ENCODE peak calls at places on chromosomes 7 and 10, in eight cellular contexts. Z is psoas muscle, Q is tibial nerve, O is H1, I is lower lobe of right lung, F is gastrocnemius medialis, X is AG09309, R is A549. U is an unnamed sample.

GRCh38 chr7:50982626-50983025 is 199.9 kb upstream of the GRB10 start:
- DNase-seq in X (no peak), Q (no peak), Z (no peak), I (no peak), F (no peak), O (no peak), R (no peak), U (no peak)

GRCh38 chr10:43044444-43045245 is 32.2 kb upstream of the RET start:
- DNase-seq in I (peak), Z (no peak), F (peak), O (peak), Q (peak), X (no peak), R (no peak), U (no peak)

GRCh38 chr7:138981332-138982203 is at the start of gene KIAA1549:
- DNase-seq in Z (peak), X (no peak), R (peak), Q (no peak), O (peak), I (peak), F (no peak), U (peak)

GRCh38 chr7:142345817-142346216 is 88.0 kb upstream of the PRSS58 start:
- DNase-seq in Q (no peak), F (no peak), O (no peak), Z (no peak), I (no peak), R (no peak), X (no peak), U (no peak)

GRCh38 chr10:84344560-84344959 is 16.2 kb downstream of the CCSER2 start:
- DNase-seq in F (no peak), R (no peak), I (no peak), O (no peak), Q (no peak), X (no peak), Z (no peak), U (no peak)

GRCh38 chr10:97174276-97174775 is 11.4 kb downstream of the SLIT1 start:
- DNase-seq in F (no peak), I (no peak), R (no peak), X (no peak), Q (no peak), O (no peak), Z (no peak), U (no peak)

GRCh38 chr7:141225916-141226618 is 152.2 kb downstream of the TMEM178B start:
- DNase-seq in F (no peak), R (no peak), Z (no peak), Q (no peak), I (no peak), O (no peak), X (no peak), U (no peak)

GRCh38 chr7:157402911-157403534 is 66.2 kb downstream of the DNAJB6 start:
- DNase-seq in R (no peak), O (no peak), X (no peak), Q (no peak), I (no peak), F (no peak), Z (no peak), U (no peak)

GRCh38 chr7:136064098-136064497 is 86.9 kb upstream of the MTPN start:
- DNase-seq in X (no peak), R (no peak), F (no peak), O (no peak), I (no peak), Z (no peak), Q (no peak), U (no peak)

GRCh38 chr7:5677538-5678294 is 103.7 kb downstream of the RNF216 start:
- DNase-seq in I (peak), O (peak), R (peak), Q (peak), F (peak), Z (peak), X (no peak), U (peak)

GRCh38 chr7:122143376-122143750 is 686 bp downstream of the AASS start:
- DNase-seq in O (no peak), Z (peak), R (no peak), Q (no peak), X (no peak), F (peak), I (no peak), U (peak)

GRCh38 chr10:76432274-76433012 is 1001.0 kb downstream of the LRMDA start:
- DNase-seq in I (no peak), R (no peak), X (no peak), F (peak), Q (no peak), O (no peak), Z (peak), U (peak)

GRCh38 chr10:74164641-74165529 is 13.9 kb downstream of the ADK start:
- DNase-seq in I (no peak), O (no peak), X (no peak), R (no peak), Q (no peak), F (no peak), Z (no peak), U (peak)

GRCh38 chr7:107816053-107816566 is 13.1 kb upstream of the SLC26A3 start:
- DNase-seq in Q (no peak), X (peak), I (no peak), R (no peak), Z (no peak), F (no peak), O (no peak), U (no peak)

GRCh38 chr7:152551304-152552036 is 115.7 kb upstream of the KMT2C start:
- DNase-seq in Q (no peak), Z (no peak), I (no peak), O (no peak), F (no peak), X (no peak), R (no peak), U (no peak)

GRCh38 chr10:788796-789748 is 99.6 kb upstream of the DIP2C start:
- DNase-seq in Q (no peak), O (peak), F (peak), R (peak), I (peak), Z (no peak), X (no peak), U (peak)
- TF ChIP-seq CTCF in Q (peak), O (peak), F (peak), R (peak), I (peak), Z (peak), X (peak), U (peak)

GRCh38 chr10:116160271-116160670 is 112.7 kb downstream of the GFRA1 start:
- DNase-seq in O (no peak), Z (no peak), F (no peak), Q (no peak), X (no peak), I (no peak), R (no peak), U (no peak)

GRCh38 chr10:116158036-116158435 is 115.0 kb downstream of the GFRA1 start:
- DNase-seq in F (no peak), Q (no peak), I (no peak), X (no peak), R (no peak), O (no peak), Z (no peak), U (no peak)

GRCh38 chr10:116155191-116155590 is 117.8 kb downstream of the GFRA1 start:
- DNase-seq in O (no peak), Q (no peak), Z (no peak), X (no peak), F (no peak), I (no peak), R (no peak), U (no peak)

GRCh38 chr10:116162851-116163250 is 110.2 kb downstream of the GFRA1 start:
- DNase-seq in R (no peak), I (no peak), X (no peak), Z (no peak), O (no peak), Q (no peak), F (no peak), U (no peak)

GRCh38 chr10:116159197-116159596 is 113.8 kb downstream of the GFRA1 start:
- DNase-seq in O (no peak), Z (no peak), X (no peak), R (no peak), F (no peak), Q (no peak), I (no peak), U (no peak)
- H3K4me3 ChIP-seq in O (no peak), Z (no peak), X (no peak), R (no peak), F (no peak), Q (no peak), I (no peak), U (no peak)

GRCh38 chr7:114952296-114952695 is 30.4 kb downstream of the MDFIC start:
- DNase-seq in R (no peak), O (no peak), X (no peak), I (no peak), F (no peak), Q (no peak), Z (no peak), U (no peak)

GRCh38 chr7:114949227-114949626 is 27.3 kb downstream of the MDFIC start:
- DNase-seq in F (no peak), I (no peak), Q (no peak), O (no peak), Z (no peak), R (no peak), X (no peak), U (peak)

GRCh38 chr7:114956702-114957101 is 34.8 kb downstream of the MDFIC start:
- DNase-seq in X (no peak), Q (no peak), F (no peak), R (no peak), I (no peak), O (no peak), Z (no peak), U (no peak)

GRCh38 chr7:114957434-114957833 is 35.5 kb downstream of the MDFIC start:
- DNase-seq in I (no peak), Q (no peak), R (no peak), O (no peak), Z (no peak), F (no peak), X (no peak), U (no peak)

DNA sequence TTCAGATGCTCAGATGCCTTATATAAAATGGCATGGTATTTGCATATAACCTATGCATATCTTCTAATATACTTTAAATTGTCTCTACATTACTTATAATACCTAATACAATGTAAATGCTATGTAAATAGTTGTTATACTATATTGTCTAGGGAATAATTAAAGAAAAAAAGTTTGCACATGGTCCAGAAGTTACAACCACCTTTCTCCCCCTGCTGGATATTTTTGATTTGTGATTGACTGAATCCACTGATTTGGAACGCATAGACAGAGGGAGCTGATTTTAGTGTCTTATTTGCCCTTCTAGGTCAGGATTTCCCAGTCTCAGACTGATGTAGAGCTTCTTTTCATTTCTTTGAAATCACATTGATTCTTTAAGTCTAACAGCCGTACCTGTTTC is 31.8 kb downstream of the MDFIC start:
- DNase-seq in R (no peak), Z (no peak), I (no peak), O (no peak), F (no peak), Q (no peak), X (no peak), U (no peak)
- TF ChIP-seq CTCF in R (no peak), Z (no peak), I (no peak), O (no peak), F (no peak), Q (no peak), X (no peak), U (no peak)

GRCh38 chr10:79079074-79079397 is 10.3 kb downstream of the ZMIZ1 start:
- DNase-seq in X (no peak), O (no peak), Q (no peak), Z (no peak), R (no peak), I (no peak), F (no peak), U (peak)

GRCh38 chr10:79082035-79082373 is 13.2 kb downstream of the ZMIZ1 start:
- DNase-seq in Z (no peak), O (no peak), X (no peak), R (no peak), Q (no peak), F (no peak), I (no peak), U (no peak)

GRCh38 chr10:79079490-79080355 is 11.0 kb downstream of the ZMIZ1 start:
- DNase-seq in Z (peak), R (peak), F (peak), X (no peak), Q (no peak), I (peak), O (no peak), U (peak)

GRCh38 chr10:79082631-79083581 is 14.1 kb downstream of the ZMIZ1 start:
- DNase-seq in O (no peak), I (no peak), Z (no peak), X (no peak), Q (no peak), F (no peak), R (no peak), U (no peak)

GRCh38 chr10:79081353-79082034 is 12.7 kb downstream of the ZMIZ1 start:
- DNase-seq in Z (peak), R (no peak), F (peak), I (no peak), O (no peak), Q (no peak), X (peak), U (peak)
- H3K4me3 ChIP-seq in Z (no peak), R (no peak), F (no peak), I (no peak), O (no peak), Q (no peak), X (no peak), U (no peak)

DNA sequence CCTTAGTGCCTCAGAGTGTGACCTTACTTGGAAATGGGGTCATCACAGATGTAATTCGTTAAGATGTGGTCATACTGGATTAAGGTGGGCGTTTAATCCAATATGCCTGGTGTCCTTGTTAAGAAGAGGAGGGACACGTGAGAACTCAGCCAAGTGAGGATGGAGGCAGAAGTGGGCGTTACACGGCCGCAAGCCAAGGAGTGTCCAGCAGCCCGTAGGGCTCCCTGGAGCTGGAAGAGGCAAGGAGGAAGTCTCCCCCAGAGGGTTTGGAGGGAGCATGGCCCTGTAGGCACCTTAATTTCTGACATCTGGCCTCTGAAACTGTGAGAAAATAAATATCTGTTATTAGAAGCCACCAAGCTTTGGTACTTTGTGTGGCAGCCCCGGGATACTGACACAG is 21.3 kb downstream of the DOCK1 start:
- DNase-seq in R (no peak), O (no peak), I (no peak), F (no peak), Q (no peak), X (no peak), Z (no peak), U (no peak)
- TF ChIP-seq CTCF in R (no peak), O (no peak), I (no peak), F (no peak), Q (no peak), X (no peak), Z (no peak), U (no peak)

GRCh38 chr10:124906551-124907001 is 35.3 kb upstream of the ZRANB1 start:
- DNase-seq in F (no peak), R (no peak), I (no peak), X (peak), Q (no peak), O (no peak), Z (peak), U (peak)

GRCh38 chr10:124912487-124912886 is 29.4 kb upstream of the ZRANB1 start:
- DNase-seq in X (no peak), Z (no peak), R (no peak), Q (no peak), I (no peak), O (no peak), F (peak), U (no peak)

GRCh38 chr10:124912052-124912435 is 29.9 kb upstream of the ZRANB1 start:
- DNase-seq in X (no peak), O (no peak), Z (no peak), R (no peak), F (no peak), Q (no peak), I (no peak), U (no peak)

GRCh38 chr10:124911124-124912051 is 30.5 kb upstream of the ZRANB1 start:
- DNase-seq in F (no peak), R (no peak), I (no peak), Z (no peak), O (no peak), Q (no peak), X (peak), U (peak)

GRCh38 chr10:124909563-124909962 is 32.4 kb upstream of the ZRANB1 start:
- DNase-seq in O (no peak), R (no peak), I (no peak), Z (no peak), Q (no peak), X (no peak), F (no peak), U (no peak)
- H3K4me3 ChIP-seq in O (no peak), R (no peak), I (no peak), Z (no peak), Q (no peak), X (no peak), F (no peak), U (no peak)

DNA sequence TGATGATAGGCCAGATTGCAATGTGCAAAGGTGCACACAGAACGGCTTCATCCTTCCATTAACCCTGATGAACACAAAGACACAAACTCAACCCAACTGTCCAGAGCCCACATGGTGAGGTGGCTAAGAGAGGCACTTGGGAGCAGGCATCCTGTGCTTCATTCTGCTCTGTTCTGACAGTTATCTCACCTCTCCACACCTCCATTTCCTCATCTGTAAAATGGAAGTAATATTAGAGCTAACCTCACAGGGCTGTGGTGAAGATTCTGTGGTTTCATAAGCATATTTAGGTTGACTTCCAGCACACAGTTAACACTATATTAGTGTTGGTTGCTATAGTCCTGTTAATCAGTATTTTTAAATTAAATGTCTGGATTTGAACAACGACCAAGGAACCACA is 126.3 kb downstream of the TAX1BP1 start:
- DNase-seq in O (no peak), I (no peak), Q (no peak), F (no peak), Z (no peak), X (no peak), R (no peak), U (no peak)
- TF ChIP-seq CTCF in O (no peak), I (no peak), Q (no peak), F (no peak), Z (no peak), X (no peak), R (no peak), U (no peak)

U was measured in fibroblast of villous mesenchyme.